ENCODE peak calls at places on chromosomes 12 and 14, in five cellular contexts. One of them, this sample, is unnamed.

GRCh38 chr14:43778956-43779639 is 728.0 kb downstream of the FSCB start:
- DNase-seq in occipital lobe: no peak
- DNase-seq in NCI-H1436: no peak
- DNase-seq in natural killer cell treated with Interleukin-12 subunit alpha and Interleukin-12 subunit beta and Interleukin-15 and Interleukin-18, amount 100 ng/mL, for 72 hours: no peak
- DNase-seq in GDM1: no peak
- DNase-seq in this sample: no peak

GRCh38 chr12:78674311-78675085 is 190.1 kb upstream of the SYT1 start:
- DNase-seq in GDM1: no peak
- DNase-seq in natural killer cell treated with Interleukin-12 subunit alpha and Interleukin-12 subunit beta and Interleukin-15 and Interleukin-18, amount 100 ng/mL, for 72 hours: no peak
- DNase-seq in NCI-H1436: no peak
- DNase-seq in occipital lobe: no peak
- DNase-seq in this sample: no peak

GRCh38 chr12:107079172-107080011 is 14.0 kb downstream of the CRY1 start:
- DNase-seq in NCI-H1436: no peak
- DNase-seq in natural killer cell treated with Interleukin-12 subunit alpha and Interleukin-12 subunit beta and Interleukin-15 and Interleukin-18, amount 100 ng/mL, for 72 hours: no peak
- DNase-seq in GDM1: peak; percentile 4
- DNase-seq in occipital lobe: no peak
- DNase-seq in this sample: peak; percentile 42

GRCh38 chr14:63677891-63678379 is 36.3 kb upstream of the WDR89 start:
- DNase-seq in NCI-H1436: no peak
- DNase-seq in natural killer cell treated with Interleukin-12 subunit alpha and Interleukin-12 subunit beta and Interleukin-15 and Interleukin-18, amount 100 ng/mL, for 72 hours: no peak
- DNase-seq in occipital lobe: no peak
- DNase-seq in GDM1: no peak
- DNase-seq in this sample: peak; percentile 44

GRCh38 chr12:92365836-92366235 is 220.2 kb upstream of the BTG1 start:
- DNase-seq in GDM1: no peak
- DNase-seq in occipital lobe: no peak
- DNase-seq in NCI-H1436: peak; percentile 36
- DNase-seq in natural killer cell treated with Interleukin-12 subunit alpha and Interleukin-12 subunit beta and Interleukin-15 and Interleukin-18, amount 100 ng/mL, for 72 hours: no peak
- DNase-seq in this sample: no peak

GRCh38 chr14:44215660-44216059 is 291.4 kb downstream of the FSCB start:
- DNase-seq in occipital lobe: no peak
- DNase-seq in NCI-H1436: no peak
- DNase-seq in natural killer cell treated with Interleukin-12 subunit alpha and Interleukin-12 subunit beta and Interleukin-15 and Interleukin-18, amount 100 ng/mL, for 72 hours: no peak
- DNase-seq in GDM1: no peak
- DNase-seq in this sample: no peak

GRCh38 chr12:11981174-11981733 is 89.5 kb upstream of the BCL2L14 start:
- DNase-seq in natural killer cell treated with Interleukin-12 subunit alpha and Interleukin-12 subunit beta and Interleukin-15 and Interleukin-18, amount 100 ng/mL, for 72 hours: peak; percentile 82
- DNase-seq in occipital lobe: peak; percentile 4
- DNase-seq in NCI-H1436: no peak
- DNase-seq in GDM1: peak; percentile 0
- DNase-seq in this sample: peak; percentile 53

GRCh38 chr12:46472893-46473633 is 100.5 kb upstream of the SLC38A2 start:
- DNase-seq in NCI-H1436: no peak
- DNase-seq in natural killer cell treated with Interleukin-12 subunit alpha and Interleukin-12 subunit beta and Interleukin-15 and Interleukin-18, amount 100 ng/mL, for 72 hours: no peak
- DNase-seq in occipital lobe: no peak
- DNase-seq in GDM1: no peak
- DNase-seq in this sample: no peak

GRCh38 chr12:113368331-113368730 is 9.9 kb downstream of the PLBD2 start:
- DNase-seq in NCI-H1436: no peak
- DNase-seq in natural killer cell treated with Interleukin-12 subunit alpha and Interleukin-12 subunit beta and Interleukin-15 and Interleukin-18, amount 100 ng/mL, for 72 hours: no peak
- DNase-seq in GDM1: no peak
- DNase-seq in occipital lobe: no peak
- DNase-seq in this sample: no peak

GRCh38 chr14:85538636-85539035 is 8.7 kb downstream of the FLRT2 start:
- DNase-seq in NCI-H1436: no peak
- DNase-seq in GDM1: no peak
- DNase-seq in occipital lobe: no peak
- DNase-seq in natural killer cell treated with Interleukin-12 subunit alpha and Interleukin-12 subunit beta and Interleukin-15 and Interleukin-18, amount 100 ng/mL, for 72 hours: no peak
- DNase-seq in this sample: no peak

GRCh38 chr12:112035219-112035765 is 22.1 kb downstream of the ERP29 start:
- DNase-seq in natural killer cell treated with Interleukin-12 subunit alpha and Interleukin-12 subunit beta and Interleukin-15 and Interleukin-18, amount 100 ng/mL, for 72 hours: no peak
- DNase-seq in NCI-H1436: no peak
- DNase-seq in GDM1: no peak
- DNase-seq in occipital lobe: no peak
- DNase-seq in this sample: no peak

GRCh38 chr12:72296389-72296788 is 24.2 kb downstream of the TRHDE start:
- DNase-seq in GDM1: no peak
- DNase-seq in NCI-H1436: no peak
- DNase-seq in occipital lobe: no peak
- DNase-seq in natural killer cell treated with Interleukin-12 subunit alpha and Interleukin-12 subunit beta and Interleukin-15 and Interleukin-18, amount 100 ng/mL, for 72 hours: no peak
- DNase-seq in this sample: no peak

GRCh38 chr14:90671382-90671781 is 144.8 kb downstream of the TTC7B start:
- DNase-seq in occipital lobe: no peak
- DNase-seq in natural killer cell treated with Interleukin-12 subunit alpha and Interleukin-12 subunit beta and Interleukin-15 and Interleukin-18, amount 100 ng/mL, for 72 hours: no peak
- DNase-seq in GDM1: no peak
- DNase-seq in NCI-H1436: no peak
- DNase-seq in this sample: no peak

GRCh38 chr14:75292016-75292646 is 13.5 kb downstream of the FOS start:
- DNase-seq in NCI-H1436: no peak
- DNase-seq in GDM1: no peak
- DNase-seq in natural killer cell treated with Interleukin-12 subunit alpha and Interleukin-12 subunit beta and Interleukin-15 and Interleukin-18, amount 100 ng/mL, for 72 hours: no peak
- DNase-seq in occipital lobe: no peak
- DNase-seq in this sample: no peak

GRCh38 chr14:98444077-98444476 is 827.9 kb downstream of the BCL11B start:
- DNase-seq in NCI-H1436: no peak
- DNase-seq in natural killer cell treated with Interleukin-12 subunit alpha and Interleukin-12 subunit beta and Interleukin-15 and Interleukin-18, amount 100 ng/mL, for 72 hours: no peak
- DNase-seq in occipital lobe: no peak
- DNase-seq in GDM1: no peak
- DNase-seq in this sample: no peak

GRCh38 chr12:112905451-112906089 is 1.2 kb upstream of the OAS1 start:
- DNase-seq in occipital lobe: no peak
- DNase-seq in GDM1: no peak
- DNase-seq in natural killer cell treated with Interleukin-12 subunit alpha and Interleukin-12 subunit beta and Interleukin-15 and Interleukin-18, amount 100 ng/mL, for 72 hours: no peak
- DNase-seq in NCI-H1436: no peak
- DNase-seq in this sample: no peak

GRCh38 chr14:50062438-50063039 is 53.8 kb downstream of the VCPKMT start:
- DNase-seq in GDM1: peak; percentile 34
- DNase-seq in occipital lobe: no peak
- DNase-seq in natural killer cell treated with Interleukin-12 subunit alpha and Interleukin-12 subunit beta and Interleukin-15 and Interleukin-18, amount 100 ng/mL, for 72 hours: peak; percentile 90
- DNase-seq in NCI-H1436: no peak
- DNase-seq in this sample: peak; percentile 90

GRCh38 chr12:31412292-31412801 is 86.4 kb upstream of the SINHCAF start:
- DNase-seq in NCI-H1436: no peak
- DNase-seq in occipital lobe: no peak
- DNase-seq in natural killer cell treated with Interleukin-12 subunit alpha and Interleukin-12 subunit beta and Interleukin-15 and Interleukin-18, amount 100 ng/mL, for 72 hours: no peak
- DNase-seq in GDM1: no peak
- DNase-seq in this sample: no peak

GRCh38 chr12:95198914-95199313 is 18.4 kb downstream of the FGD6 start:
- DNase-seq in natural killer cell treated with Interleukin-12 subunit alpha and Interleukin-12 subunit beta and Interleukin-15 and Interleukin-18, amount 100 ng/mL, for 72 hours: no peak
- DNase-seq in occipital lobe: no peak
- DNase-seq in GDM1: no peak
- DNase-seq in NCI-H1436: no peak
- DNase-seq in this sample: no peak